ENCODE peak calls at places on chromosomes 1 and 21, in eight cellular contexts. S is lower lobe of right lung, H is prostate gland, Q is ovary, N is uterus, O is right cardiac atrium, L is small intestine, M is tibial nerve. P is an unnamed sample.

GRCh38 chr1:150528196-150528595 is 12.6 kb downstream of the FALEC start:
- DNase-seq in Q (no peak), M (no peak), L (no peak), S (no peak), N (no peak), H (no peak), O (no peak), P (peak; percentile 42)

GRCh38 chr1:156056326-156056849 is 1.8 kb downstream of the LAMTOR2 start:
- DNase-seq in O (no peak), M (no peak), Q (no peak), L (no peak), N (no peak), S (no peak), H (no peak), P (no peak)

GRCh38 chr1:209051598-209051997 is 531.9 kb upstream of the CAMK1G start:
- DNase-seq in Q (no peak), M (no peak), H (no peak), N (no peak), O (no peak), S (no peak), L (peak; percentile 32), P (no peak)

GRCh38 chr1:182217967-182218366 is 156.5 kb upstream of the ZNF648 start:
- DNase-seq in Q (no peak), L (peak; percentile 34), M (no peak), S (no peak), N (no peak), H (peak; percentile 21), O (no peak), P (peak; percentile 25)

GRCh38 chr1:217482356-217483102 is 148.4 kb downstream of the GPATCH2 start:
- DNase-seq in Q (no peak), N (no peak), S (no peak), H (no peak), M (no peak), L (no peak), O (no peak), P (peak; percentile 67)

GRCh38 chr1:39896909-39897685 is 4.6 kb downstream of the MYCL start:
- DNase-seq in Q (no peak), O (no peak), H (no peak), L (no peak), N (no peak), M (no peak), S (no peak), P (peak; percentile 22)

GRCh38 chr1:218957971-218958370 is 215.7 kb upstream of the LYPLAL1 start:
- DNase-seq in Q (no peak), H (no peak), S (no peak), N (no peak), O (no peak), M (no peak), L (no peak), P (no peak)

GRCh38 chr1:30707412-30708360 is 15.7 kb downstream of the MATN1 start:
- DNase-seq in N (peak; percentile 75), H (peak; percentile 67), S (peak; percentile 65), Q (peak; percentile 57), O (peak; percentile 85), L (peak; percentile 64), M (peak; percentile 54), P (peak; percentile 41)

GRCh38 chr1:13456894-13457532 is 46.8 kb downstream of the PRAMEF20 start:
- DNase-seq in N (no peak), Q (no peak), L (no peak), H (no peak), M (no peak), O (no peak), S (no peak), P (no peak)

GRCh38 chr1:156773607-156774006 is 6.3 kb downstream of the PRCC start:
- DNase-seq in L (no peak), O (no peak), Q (no peak), M (no peak), H (no peak), N (no peak), S (no peak), P (no peak)

GRCh38 chr1:88917321-88918025 is 26.1 kb upstream of the GTF2B start:
- DNase-seq in M (no peak), Q (no peak), L (no peak), O (no peak), H (no peak), S (no peak), N (no peak), P (peak; percentile 8)

GRCh38 chr1:225348400-225348799 is 79.4 kb downstream of the LBR start:
- DNase-seq in H (no peak), L (no peak), O (no peak), Q (no peak), M (no peak), S (no peak), N (no peak), P (no peak)

GRCh38 chr1:244231572-244232315 is 180.7 kb downstream of the ZBTB18 start:
- DNase-seq in O (no peak), N (no peak), L (peak; percentile 16), S (no peak), M (no peak), Q (no peak), H (peak; percentile 25), P (peak; percentile 24)
- H3K4me3 ChIP-seq in O (peak overlapping the region; percentile 21), N (no peak overlapping the region), L (no peak overlapping the region), S (peak overlapping the region; percentile 13), M (no peak overlapping the region), Q (no peak overlapping the region), H (peak overlapping the region; percentile 10), P (peak overlapping the region; percentile 9)

GRCh38 chr1:19769211-19769932 is 30.3 kb downstream of the TMCO4 start:
- DNase-seq in H (no peak), Q (no peak), S (no peak), O (no peak), L (no peak), N (no peak), M (no peak), P (no peak)

GRCh38 chr1:19768321-19769210 is 31.1 kb downstream of the TMCO4 start:
- DNase-seq in M (no peak), Q (no peak), O (no peak), S (no peak), L (no peak), H (no peak), N (no peak), P (no peak)

GRCh38 chr1:19771350-19771749 is 28.4 kb downstream of the TMCO4 start:
- DNase-seq in M (no peak), Q (no peak), O (no peak), S (no peak), L (no peak), N (no peak), H (no peak), P (no peak)

GRCh38 chr1:19772053-19772452 is 27.7 kb downstream of the TMCO4 start:
- DNase-seq in L (no peak), M (no peak), S (no peak), O (no peak), H (no peak), Q (no peak), N (no peak), P (no peak)

GRCh38 chr1:19770436-19771190 is 29.1 kb downstream of the TMCO4 start:
- DNase-seq in Q (no peak), L (no peak), O (no peak), S (no peak), M (no peak), H (peak; percentile 69), N (no peak), P (no peak)
- H3K9me3 ChIP-seq in Q (no peaks in the 10 kb centered on the region), L (no peaks in the 10 kb centered on the region), O (no peaks in the 10 kb centered on the region), S (no peaks in the 10 kb centered on the region), M (no peaks in the 10 kb centered on the region), H (no peaks in the 10 kb centered on the region), N (no peaks in the 10 kb centered on the region), P (no peaks in the 10 kb centered on the region)

DNA sequence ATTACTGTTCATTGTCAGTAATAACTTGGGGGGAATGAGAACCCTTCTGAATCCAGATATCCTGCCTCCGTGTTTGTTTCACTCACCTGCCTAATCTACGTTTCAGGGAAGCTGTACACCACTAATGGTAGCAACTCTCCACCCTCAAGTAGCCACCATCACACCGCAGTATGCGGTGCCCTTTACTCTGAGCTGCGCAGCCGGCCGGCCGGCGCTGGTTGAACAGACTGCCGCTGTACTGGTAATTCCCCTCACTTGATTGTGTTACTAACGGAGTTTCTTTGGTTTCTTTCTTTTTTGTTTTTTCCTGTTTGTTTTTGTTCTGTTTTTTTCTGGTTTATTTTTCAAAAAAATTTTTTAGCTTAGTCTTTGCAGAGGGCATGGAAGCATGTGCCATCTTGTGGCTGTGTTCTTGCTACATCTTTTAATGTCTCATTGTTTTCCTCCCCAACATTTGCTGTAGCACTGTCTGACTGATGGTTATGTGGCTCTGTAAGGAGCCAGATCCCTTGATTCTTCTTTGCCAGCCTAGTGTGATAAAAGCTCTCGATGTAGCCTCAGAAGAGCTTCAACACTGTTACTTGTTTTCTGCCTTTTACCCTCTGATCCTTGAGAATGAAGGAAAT is 15.9 kb upstream of the OLFML3 start:
- DNase-seq in N (no peak), H (no peak), L (no peak), S (no peak), M (no peak), Q (no peak), O (no peak), P (no peak)
- H3K27me3 ChIP-seq in N (no peaks in the 10 kb centered on the region), H (no peaks in the 10 kb centered on the region), L (no peaks in the 10 kb centered on the region), S (no peaks in the 10 kb centered on the region), M (no peaks in the 10 kb centered on the region), Q (no peaks in the 10 kb centered on the region), O (no peaks in the 10 kb centered on the region), P (no peaks in the 10 kb centered on the region)

GRCh38 chr1:15523104-15523921 is 702 bp downstream of the CASP9 start:
- DNase-seq in N (peak; percentile 20), S (no peak), O (no peak), M (no peak), H (no peak), L (peak; percentile 46), Q (peak; percentile 44), P (no peak)

GRCh38 chr1:15526021-15526489 is 593 bp upstream of the DNAJC16 start:
- DNase-seq in M (no peak), L (no peak), H (peak; percentile 27), Q (peak; percentile 61), N (peak; percentile 47), S (no peak), O (peak; percentile 66), P (no peak)

GRCh38 chr1:15523922-15524282 is at the start of gene CASP9:
- DNase-seq in L (no peak), O (no peak), M (no peak), S (no peak), N (no peak), H (no peak), Q (no peak), P (no peak)

GRCh38 chr1:15525043-15525958 is 1.3 kb upstream of the CASP9 start:
- DNase-seq in L (peak; percentile 23), N (peak; percentile 100), S (peak; percentile 99), H (no peak), M (peak; percentile 100), O (no peak), Q (peak; percentile 100), P (peak; percentile 96)

GRCh38 chr1:15524283-15525042 is 448 bp upstream of the CASP9 start:
- DNase-seq in S (peak; percentile 100), H (peak; percentile 100), N (peak; percentile 100), M (peak; percentile 100), L (peak; percentile 99), Q (peak; percentile 100), O (peak; percentile 100), P (peak; percentile 97)
- H3K4me3 ChIP-seq in S (peak overlapping the region; percentile 83), H (peak overlapping the region; percentile 83), N (peak overlapping the region; percentile 99), M (peak overlapping the region; percentile 54), L (peak overlapping the region; percentile 79), Q (peak overlapping the region; percentile 77), O (peak overlapping the region; percentile 94), P (peak overlapping the region; percentile 74)

GRCh38 chr21:41501919-41502318 is 6.0 kb downstream of the TMPRSS2 start:
- DNase-seq in L (peak; percentile 61), H (no peak), S (no peak), N (no peak), M (no peak), Q (no peak), O (no peak), P (peak; percentile 38)
- H3K9me3 ChIP-seq in L (no peaks in the 10 kb centered on the region), H (no peaks in the 10 kb centered on the region), S (no peaks in the 10 kb centered on the region), N (no peaks in the 10 kb centered on the region), M (no peaks in the 10 kb centered on the region), Q (no peaks in the 10 kb centered on the region), O (no peaks in the 10 kb centered on the region), P (no peaks in the 10 kb centered on the region)

GRCh38 chr1:46526689-46527291 is 24.7 kb downstream of the KNCN start:
- DNase-seq in M (no peak), H (no peak), Q (no peak), O (no peak), L (peak; percentile 73), S (no peak), N (no peak), P (no peak)
- H3K27me3 ChIP-seq in M (no peaks in the 10 kb centered on the region), H (no peaks in the 10 kb centered on the region), Q (no peaks in the 10 kb centered on the region), O (no peaks in the 10 kb centered on the region), L (no peaks in the 10 kb centered on the region), S (peaks cover 55% of the 10 kb centered on the region), N (no peaks in the 10 kb centered on the region), P (no peaks in the 10 kb centered on the region)

P was measured in MG63.